ENCODE peak calls at places on chromosomes 5 and 9, in nine cellular contexts. V is MM.1S; L is upper lobe of right lung; U is hepatocyte; N is cardiac muscle cell; R is coronary artery; S is CD4-positive, alpha-beta memory T cell; F is vagina; O is mesendoderm. Z is an unnamed sample.

GRCh38 chr5:142600611-142601360 is 85.1 kb downstream of the FGF1 start:
- DNase-seq in V (no peak), L (no peak), U (peak), N (no peak), R (peak), S (no peak), F (no peak), O (no peak), Z (no peak)

GRCh38 chr5:20286512-20286911 is 298.5 kb upstream of the CDH18 start:
- DNase-seq in V (no peak), L (no peak), U (no peak), N (no peak), R (no peak), S (no peak), F (no peak), O (no peak), Z (no peak)

GRCh38 chr9:95533996-95534680 is 17.4 kb upstream of the PTCH1 start:
- DNase-seq in V (no peak), L (no peak), U (no peak), N (no peak), R (no peak), S (no peak), F (no peak), O (no peak), Z (no peak)

GRCh38 chr9:127396808-127397721 is at the start of gene SLC2A8:
- DNase-seq in V (peak), L (peak), U (peak), N (peak), R (peak), S (peak), F (peak), O (peak), Z (peak)

GRCh38 chr5:140734354-140734753 is 34.1 kb downstream of the ZMAT2 start:
- DNase-seq in V (no peak), L (no peak), U (peak), N (peak), R (no peak), S (no peak), F (no peak), O (peak), Z (no peak)

GRCh38 chr9:3074247-3074646 is 230.4 kb upstream of the PUM3 start:
- DNase-seq in V (no peak), L (no peak), U (no peak), N (no peak), R (no peak), S (no peak), F (no peak), O (no peak), Z (no peak)

GRCh38 chr5:113162770-113163169 is 186.2 kb downstream of the DCP2 start:
- DNase-seq in V (no peak), L (no peak), U (no peak), N (no peak), R (no peak), S (no peak), F (no peak), O (no peak), Z (no peak)

GRCh38 chr5:53422539-53422938 is 57.9 kb upstream of the FST start:
- DNase-seq in V (no peak), L (no peak), U (no peak), N (no peak), R (no peak), S (no peak), F (no peak), O (no peak), Z (peak)

GRCh38 chr5:54616031-54616430 is 98.5 kb downstream of the SNX18 start:
- DNase-seq in V (no peak), L (no peak), U (peak), N (no peak), R (no peak), S (no peak), F (no peak), O (no peak), Z (no peak)

GRCh38 chr5:110590187-110590586 is 136.3 kb downstream of the TMEM232 start:
- DNase-seq in V (peak), L (no peak), U (peak), N (peak), R (no peak), S (peak), F (no peak), O (peak), Z (peak)

GRCh38 chr5:52983731-52984620 is 5.2 kb upstream of the ITGA2 start:
- DNase-seq in V (no peak), L (no peak), U (no peak), N (no peak), R (no peak), S (no peak), F (no peak), O (peak), Z (no peak)

GRCh38 chr9:124453586-124454191 is 3.4 kb downstream of the ADGRD2 start:
- DNase-seq in V (no peak), L (peak), U (no peak), N (peak), R (no peak), S (no peak), F (no peak), O (peak), Z (no peak)

GRCh38 chr9:131111186-131111853 is 14.1 kb upstream of the NUP214 start:
- DNase-seq in V (no peak), L (peak), U (no peak), N (no peak), R (no peak), S (no peak), F (no peak), O (peak), Z (no peak)

GRCh38 chr5:141778211-141778610 is 96.2 kb upstream of the ARAP3 start:
- DNase-seq in V (no peak), L (no peak), U (peak), N (no peak), R (no peak), S (no peak), F (no peak), O (peak), Z (peak)

GRCh38 chr5:77101298-77101697 is 14.2 kb upstream of the ZBED3 start:
- DNase-seq in V (no peak), L (no peak), U (no peak), N (no peak), R (no peak), S (no peak), F (no peak), O (no peak), Z (no peak)

GRCh38 chr5:167833456-167833855 is 458.0 kb upstream of the WWC1 start:
- DNase-seq in V (no peak), L (no peak), U (no peak), N (no peak), R (no peak), S (no peak), F (no peak), O (peak), Z (no peak)

GRCh38 chr5:67028371-67028770 is 168.2 kb downstream of the CD180 start:
- DNase-seq in V (no peak), L (no peak), U (no peak), N (no peak), R (no peak), S (no peak), F (no peak), O (no peak), Z (no peak)

GRCh38 chr5:67363963-67364362 is 167.4 kb upstream of the CD180 start:
- DNase-seq in V (no peak), L (no peak), U (no peak), N (no peak), R (no peak), S (no peak), F (no peak), O (no peak), Z (no peak)

GRCh38 chr5:181173027-181173419 is 25.6 kb downstream of the OR2V2 start:
- DNase-seq in V (peak), L (no peak), U (no peak), N (no peak), R (no peak), S (no peak), F (no peak), O (no peak), Z (peak)

GRCh38 chr5:172857982-172858381 is 23.9 kb downstream of the ERGIC1 start:
- DNase-seq in V (no peak), L (no peak), U (no peak), N (no peak), R (no peak), S (no peak), F (no peak), O (no peak), Z (no peak)

GRCh38 chr9:35385042-35385441 is 104.9 kb upstream of the RUSC2 start:
- DNase-seq in V (no peak), L (no peak), U (peak), N (no peak), R (no peak), S (no peak), F (no peak), O (peak), Z (no peak)

GRCh38 chr5:134649163-134649916 is 755 bp downstream of the SEC24A start:
- DNase-seq in V (peak), L (no peak), U (peak), N (no peak), R (no peak), S (peak), F (no peak), O (peak), Z (peak)

DNA sequence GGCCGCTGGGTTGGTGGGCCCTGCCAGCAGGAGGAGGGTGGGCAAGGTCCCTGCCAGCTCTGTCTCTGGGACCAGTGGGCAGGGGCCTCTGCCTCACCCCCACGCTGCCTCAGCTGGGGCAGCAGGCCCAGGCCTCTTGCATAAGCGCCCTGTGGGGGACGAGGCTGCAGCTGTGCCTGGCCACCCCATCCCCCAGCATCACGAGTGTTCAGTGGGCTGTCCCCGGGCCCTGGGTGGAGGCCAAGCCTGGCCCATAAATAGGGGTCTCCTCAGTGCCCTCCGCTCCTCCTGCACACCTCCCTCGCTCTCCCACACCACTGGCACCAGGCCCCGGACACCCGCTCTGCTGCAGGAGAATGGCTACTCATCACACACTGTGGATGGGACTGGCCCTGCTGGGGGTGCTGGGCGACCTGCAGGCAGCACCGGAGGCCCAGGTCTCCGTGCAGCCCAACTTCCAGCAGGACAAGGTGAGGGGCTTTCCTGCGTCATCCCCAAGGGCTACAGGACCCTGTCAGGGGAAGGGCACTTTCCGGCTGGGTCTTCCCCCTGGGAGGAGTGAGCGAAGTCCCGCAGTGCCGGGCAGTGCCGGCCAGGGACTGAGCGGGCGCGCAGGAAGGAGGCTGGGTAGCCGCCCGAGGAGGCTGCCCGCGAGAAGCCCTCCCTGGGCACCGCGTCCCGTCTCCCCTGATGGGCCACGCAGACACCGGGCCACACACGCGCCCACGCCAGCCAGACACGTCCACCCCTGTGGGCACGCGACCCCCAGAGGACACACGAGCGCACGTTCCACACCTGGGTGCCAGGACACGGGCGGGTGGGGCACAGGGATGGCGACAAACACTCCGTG is at the start of gene PTGDS:
- DNase-seq in V (no peak), L (no peak), U (no peak), N (no peak), R (no peak), S (no peak), F (no peak), O (no peak), Z (no peak)
- H3K4me3 ChIP-seq in V (no peak), L (peak), U (peak), N (peak), R (peak), S (no peak), F (peak), O (no peak), Z (no peak)

GRCh38 chr5:10374623-10375022 is 21.1 kb downstream of the MARCHF6 start:
- DNase-seq in V (no peak), L (no peak), U (no peak), N (no peak), R (no peak), S (no peak), F (no peak), O (no peak), Z (no peak)

GRCh38 chr5:10372726-10373709 is 19.5 kb downstream of the MARCHF6 start:
- DNase-seq in V (no peak), L (no peak), U (no peak), N (no peak), R (no peak), S (no peak), F (no peak), O (no peak), Z (no peak)

GRCh38 chr5:10376530-10376929 is 23.0 kb downstream of the MARCHF6 start:
- DNase-seq in V (no peak), L (no peak), U (no peak), N (no peak), R (no peak), S (no peak), F (no peak), O (peak), Z (no peak)

GRCh38 chr5:10374032-10374431 is 20.5 kb downstream of the MARCHF6 start:
- DNase-seq in V (no peak), L (no peak), U (no peak), N (no peak), R (no peak), S (no peak), F (no peak), O (no peak), Z (no peak)

DNA sequence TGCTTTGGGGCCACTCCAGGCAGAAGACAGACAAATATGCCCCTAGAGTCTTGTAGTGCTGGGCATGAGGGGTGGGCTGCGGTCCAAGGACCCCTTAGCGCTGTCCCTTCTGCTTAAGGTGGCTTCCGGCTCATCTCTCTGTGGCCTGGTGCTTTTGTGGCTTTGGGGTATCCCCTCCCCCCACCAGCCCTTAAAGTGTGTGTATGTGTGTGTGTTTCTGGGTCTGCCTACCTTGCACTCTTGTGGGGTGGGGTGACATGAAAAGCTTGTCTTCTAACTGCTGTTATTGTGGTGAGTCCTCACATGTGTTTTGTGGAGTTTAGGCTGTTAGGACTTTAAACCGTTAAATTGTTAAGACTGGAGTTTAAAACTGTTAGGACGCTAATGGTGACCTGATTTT is 23.6 kb downstream of the MARCHF6 start:
- DNase-seq in V (no peak), L (no peak), U (no peak), N (no peak), R (no peak), S (no peak), F (no peak), O (no peak), Z (no peak)
- H3K4me3 ChIP-seq in V (no peak), L (no peak), U (no peak), N (no peak), R (no peak), S (no peak), F (no peak), O (no peak), Z (no peak)

GRCh38 chr5:169875091-169875727 is 105.1 kb downstream of the INSYN2B start:
- DNase-seq in V (no peak), L (no peak), U (peak), N (no peak), R (no peak), S (no peak), F (no peak), O (no peak), Z (no peak)
- H3K4me3 ChIP-seq in V (no peak), L (no peak), U (no peak), N (no peak), R (no peak), S (no peak), F (no peak), O (no peak), Z (no peak)

GRCh38 chr9:18438300-18438925 is 35.5 kb upstream of the ADAMTSL1 start:
- DNase-seq in V (no peak), L (peak), U (peak), N (peak), R (peak), S (no peak), F (no peak), O (peak), Z (no peak)
- H3K4me3 ChIP-seq in V (no peak), L (peak), U (peak), N (no peak), R (peak), S (no peak), F (peak), O (no peak), Z (no peak)